ENCODE peak calls at places on chromosomes 2 and 18, in four cellular contexts. L is HepG2, W is IMR-90, X is A549. E is an unnamed sample.

GRCh38 chr2:213036836-213037235 is 114.6 kb downstream of the IKZF2 start:
- DNase-seq in L (no peak), W (peak), X (no peak), E (no peak)

GRCh38 chr2:187302619-187303018 is 145.4 kb downstream of the CALCRL start:
- DNase-seq in L (no peak), W (peak), X (no peak), E (no peak)

GRCh38 chr2:31475692-31476091 is 61.1 kb upstream of the XDH start:
- DNase-seq in L (no peak), W (peak), X (no peak), E (no peak)

GRCh38 chr2:228827056-228827455 is 444.0 kb downstream of the PID1 start:
- DNase-seq in L (no peak), W (peak), X (no peak), E (no peak)

GRCh38 chr2:45839388-45840251 is 188.1 kb downstream of the PRKCE start:
- DNase-seq in L (no peak), W (peak), X (no peak), E (no peak)

GRCh38 chr2:77508511-77508910 is 13.7 kb downstream of the LRRTM4 start:
- DNase-seq in L (no peak), W (no peak), X (no peak), E (no peak)

GRCh38 chr2:29251406-29251805 is 136.2 kb downstream of the CLIP4 start:
- DNase-seq in L (no peak), W (no peak), X (no peak), E (no peak)

GRCh38 chr2:15636972-15637785 is 45.5 kb downstream of the DDX1 start:
- DNase-seq in L (peak), W (peak), X (peak), E (peak)

GRCh38 chr2:77778917-77779316 is 256.7 kb upstream of the LRRTM4 start:
- DNase-seq in L (no peak), W (no peak), X (no peak), E (no peak)

GRCh38 chr2:219557320-219557719 is 13.5 kb downstream of the TMEM198 start:
- DNase-seq in L (no peak), W (no peak), X (no peak), E (no peak)

GRCh38 chr2:162465430-162465829 is 121.5 kb downstream of the GCA start:
- DNase-seq in L (no peak), W (no peak), X (no peak), E (no peak)

GRCh38 chr2:173914055-173914922 is 50.9 kb downstream of the SP3 start:
- DNase-seq in L (no peak), W (no peak), X (no peak), E (no peak)

GRCh38 chr2:217316743-217317142 is 456.9 kb upstream of the TNP1 start:
- DNase-seq in L (no peak), W (peak), X (no peak), E (no peak)

GRCh38 chr2:47354013-47354816 is 48.7 kb upstream of the MSH2 start:
- DNase-seq in L (peak), W (peak), X (peak), E (peak)

GRCh38 chr2:176085861-176086771 is 2.4 kb upstream of the EVX2 start:
- DNase-seq in L (peak), W (peak), X (peak), E (peak)

GRCh38 chr2:183244300-183244849 is 120.1 kb downstream of the NUP35 start:
- DNase-seq in L (no peak), W (no peak), X (no peak), E (no peak)
- TF ChIP-seq MAZ in L (no peak), W (no peak), X (no peak), E (no peak)

GRCh38 chr2:25373269-25373981 is 31.7 kb upstream of the DNMT3A start:
- DNase-seq in L (no peak), W (no peak), X (no peak), E (no peak)
- TF ChIP-seq MAZ in L (peak), W (no peak), X (no peak), E (no peak)

DNA sequence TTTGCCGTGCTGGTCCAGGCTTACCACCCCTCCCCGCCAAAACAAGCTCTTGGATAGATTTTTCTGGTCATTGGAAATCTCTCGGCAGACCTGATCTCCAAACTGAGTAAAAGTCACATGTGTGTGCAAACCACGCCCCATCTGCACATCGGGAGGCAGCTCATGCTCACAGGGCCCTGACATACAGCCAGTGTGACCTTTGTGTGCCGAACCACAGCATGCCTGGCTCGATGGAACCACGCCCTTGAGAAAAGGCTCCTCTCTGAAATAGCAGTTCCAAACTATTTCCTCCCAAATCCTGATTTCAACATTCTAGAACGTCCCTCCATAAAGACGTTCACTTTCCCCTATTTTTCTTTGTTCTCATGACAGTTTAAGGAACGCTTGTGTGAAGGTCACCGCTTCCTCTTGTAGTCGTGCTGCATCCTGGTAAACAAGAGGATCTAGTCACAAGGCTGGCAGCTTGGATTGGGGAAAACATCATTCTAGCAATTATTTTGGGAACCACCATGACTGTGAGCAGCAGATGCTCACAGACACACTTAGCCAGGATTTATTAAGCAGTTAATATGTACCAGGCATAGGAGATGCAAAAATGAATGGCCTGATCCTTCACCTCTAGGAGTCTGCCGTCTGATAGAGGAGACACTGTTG is 59.2 kb upstream of the MAP4K4 start:
- DNase-seq in L (no peak), W (no peak), X (no peak), E (no peak)
- TF ChIP-seq MAZ in L (no peak), W (no peak), X (no peak), E (no peak)

DNA sequence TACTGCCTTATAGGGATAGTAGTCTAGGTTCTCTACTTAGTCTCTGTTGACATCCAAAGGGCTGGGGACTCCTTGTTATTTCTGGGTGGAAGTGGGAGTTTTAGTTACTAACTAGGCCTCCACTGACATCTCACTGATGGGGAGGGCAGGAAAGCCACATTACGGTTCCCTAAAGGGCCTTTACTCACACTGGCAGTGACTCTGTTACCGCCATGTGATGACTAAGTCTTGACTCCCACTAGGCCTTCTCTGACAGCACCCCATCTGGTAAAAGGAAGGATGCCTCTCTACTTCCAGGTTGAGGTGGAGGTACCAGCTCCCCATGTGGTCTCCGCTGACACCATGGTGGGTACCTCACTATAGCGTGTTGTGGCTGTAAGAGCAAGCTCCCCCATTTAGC is 14.0 kb upstream of the BCL2L11 start:
- DNase-seq in L (no peak), W (no peak), X (no peak), E (no peak)
- TF ChIP-seq MAZ in L (no peak), W (no peak), X (no peak), E (no peak)

GRCh38 chr2:1480671-1481076 is 67.4 kb downstream of the TPO start:
- DNase-seq in L (no peak), W (no peak), X (no peak), E (no peak)
- TF ChIP-seq MAZ in L (no peak), W (no peak), X (no peak), E (no peak)

DNA sequence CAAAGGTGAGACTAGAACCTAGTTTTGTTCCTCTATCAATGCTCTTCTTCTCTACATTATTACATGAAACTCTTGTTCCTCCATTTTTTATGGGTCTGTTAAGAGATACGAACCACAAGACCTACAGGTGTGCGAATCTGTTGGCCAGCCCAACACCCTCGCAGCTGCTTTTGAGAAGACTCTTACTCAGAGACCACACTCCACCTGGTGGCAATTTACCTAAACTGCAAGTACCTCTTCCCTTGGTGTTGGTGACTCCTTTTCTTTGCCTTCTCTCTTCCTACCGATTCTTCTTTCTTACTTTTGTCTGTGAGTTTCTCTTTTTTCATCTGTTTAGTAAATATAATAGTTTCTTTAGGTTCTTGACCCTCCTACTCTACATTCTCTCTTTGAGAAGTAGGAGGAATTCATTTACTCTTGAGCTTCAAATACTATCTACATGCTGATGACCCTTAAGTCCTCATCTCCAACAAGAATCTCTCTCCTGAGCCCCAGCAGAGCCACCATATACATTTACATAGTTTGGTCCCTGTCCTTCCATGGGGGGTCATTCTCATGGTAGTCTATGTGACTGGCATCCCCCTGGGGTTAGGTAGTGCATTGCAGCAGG is 81.8 kb upstream of the GAREM1 start:
- DNase-seq in L (peak), W (peak), X (peak), E (peak)
- TF ChIP-seq MAZ in L (no peak), W (no peak), X (no peak), E (no peak)

GRCh38 chr2:151060334-151060733 is 201.3 kb downstream of the RBM43 start:
- DNase-seq in L (no peak), W (no peak), X (no peak), E (no peak)
- TF ChIP-seq MAZ in L (no peak), W (no peak), X (no peak), E (no peak)

GRCh38 chr2:206693399-206694137 is 24.6 kb downstream of the DYTN start:
- DNase-seq in L (peak), W (peak), X (peak), E (peak)
- TF ChIP-seq MAZ in L (no peak), W (no peak), X (no peak), E (no peak)

GRCh38 chr2:234102112-234102511 is 51.6 kb downstream of the SPP2 start:
- DNase-seq in L (peak), W (no peak), X (peak), E (no peak)
- TF ChIP-seq MAZ in L (no peak), W (no peak), X (no peak), E (no peak)

E was measured in K562.